ENCODE peak calls at places on chromosomes 5 and 9, in four cellular contexts. V is SK-N-SH, Y is K562, G is H1. M is an unnamed sample.

GRCh38 chr5:59326551-59326950 is 567.0 kb downstream of the PDE4D start:
- DNase-seq in V (no peak), Y (no peak), G (no peak), M (no peak)

GRCh38 chr5:149583394-149583793 is 2.1 kb downstream of the ARHGEF37 start:
- DNase-seq in V (no peak), Y (no peak), G (no peak), M (no peak)

GRCh38 chr5:40033009-40033408 is 608.2 kb upstream of the DAB2 start:
- DNase-seq in V (no peak), Y (no peak), G (no peak), M (no peak)

GRCh38 chr5:82104872-82105271 is 133.0 kb downstream of the ATG10 start:
- DNase-seq in V (no peak), Y (no peak), G (no peak), M (no peak)

GRCh38 chr5:42612997-42613396 is 143.6 kb upstream of the CCDC152 start:
- DNase-seq in V (no peak), Y (no peak), G (no peak), M (no peak)

GRCh38 chr5:135569755-135570452 is 8.9 kb downstream of the CXCL14 start:
- DNase-seq in V (peak), Y (peak), G (no peak), M (peak)

GRCh38 chr9:35940474-35941467 is 17.2 kb downstream of the OR2S2 start:
- DNase-seq in V (no peak), Y (no peak), G (no peak), M (no peak)

GRCh38 chr5:43389679-43390329 is 22.4 kb downstream of the CCL28 start:
- DNase-seq in V (peak), Y (peak), G (peak), M (peak)

GRCh38 chr9:94554439-94555331 is at the start of gene PCAT7:
- DNase-seq in V (peak), Y (peak), G (peak), M (peak)

GRCh38 chr5:173016621-173017046 is 33.1 kb downstream of the ATP6V0E1 start:
- DNase-seq in V (no peak), Y (no peak), G (no peak), M (no peak)

GRCh38 chr5:10885026-10885425 is 124.0 kb upstream of the DAP start:
- DNase-seq in V (no peak), Y (no peak), G (no peak), M (no peak)

GRCh38 chr9:113155911-113156559 is 5.2 kb downstream of the SLC31A2 start:
- DNase-seq in V (no peak), Y (peak), G (no peak), M (no peak)

GRCh38 chr9:118271936-118272335 is 567.7 kb downstream of the TLR4 start:
- DNase-seq in V (no peak), Y (no peak), G (no peak), M (no peak)
- TF ChIP-seq TEAD4 in V (no peak), Y (no peak), G (no peak), M (no peak)

DNA sequence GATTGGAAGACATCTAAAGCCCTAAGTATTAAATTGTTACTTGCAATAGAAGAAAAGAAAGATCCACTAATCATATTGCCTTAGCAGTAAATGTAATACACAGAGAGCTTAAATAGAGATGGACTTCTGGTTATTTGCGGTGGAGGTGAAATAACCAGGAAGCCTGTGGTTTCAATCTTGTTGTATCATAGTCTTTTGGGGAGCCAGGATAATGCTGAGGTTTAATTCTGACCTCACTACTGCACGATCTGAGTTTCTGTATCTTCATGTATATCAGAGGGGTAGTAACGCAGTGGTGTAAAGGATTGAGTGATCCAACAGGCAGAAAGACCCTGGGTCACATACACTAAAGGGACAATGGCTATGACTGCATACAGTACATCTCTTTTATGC is 71.7 kb downstream of the ANKRD55 start:
- DNase-seq in V (no peak), Y (no peak), G (no peak), M (no peak)
- TF ChIP-seq TEAD4 in V (no peak), Y (no peak), G (no peak), M (no peak)

GRCh38 chr9:20408513-20408912 is 213.8 kb downstream of the MLLT3 start:
- DNase-seq in V (no peak), Y (no peak), G (no peak), M (no peak)
- TF ChIP-seq TEAD4 in V (no peak), Y (no peak), G (no peak), M (no peak)

DNA sequence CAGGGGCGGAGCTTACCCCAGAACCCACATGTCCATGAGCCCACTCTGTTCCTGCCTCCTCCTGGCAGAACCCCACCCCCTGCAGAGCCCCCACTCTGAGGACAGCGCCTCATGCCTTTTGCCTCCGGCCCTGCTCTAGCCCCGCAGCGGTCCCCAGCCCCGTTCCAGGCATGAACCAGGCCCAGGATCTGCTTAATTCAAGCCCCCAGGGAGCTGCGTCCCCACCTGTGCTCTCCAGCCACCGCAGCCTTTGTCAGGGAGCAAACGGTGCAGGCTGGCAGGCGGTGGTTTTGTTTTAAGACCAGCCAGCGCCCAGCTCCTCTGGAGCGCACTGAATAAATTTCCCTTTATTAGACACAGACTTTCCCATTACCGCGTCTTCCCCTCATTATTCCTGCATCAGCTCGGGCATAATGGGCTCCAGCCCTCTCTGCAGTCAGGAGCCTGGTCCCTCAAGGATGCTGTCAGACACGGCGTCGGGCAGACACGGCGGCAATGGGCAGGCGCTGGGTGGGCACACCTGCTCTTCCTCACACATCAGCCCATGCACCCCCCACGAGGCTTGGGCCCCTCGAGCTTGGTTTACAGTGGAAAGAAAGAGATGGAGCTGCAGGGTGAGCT is 137.6 kb downstream of the OLFM1 start:
- DNase-seq in V (peak), Y (no peak), G (no peak), M (no peak)
- TF ChIP-seq TEAD4 in V (no peak), Y (no peak), G (no peak), M (no peak)

GRCh38 chr9:124290743-124291554 is 33.2 kb downstream of the NEK6 start:
- DNase-seq in V (no peak), Y (no peak), G (no peak), M (no peak)

GRCh38 chr9:124292696-124293593 is 35.2 kb downstream of the NEK6 start:
- DNase-seq in V (no peak), Y (no peak), G (no peak), M (no peak)

GRCh38 chr9:124290053-124290581 is 32.4 kb downstream of the NEK6 start:
- DNase-seq in V (no peak), Y (no peak), G (no peak), M (no peak)

GRCh38 chr9:124293712-124294504 is 36.2 kb downstream of the NEK6 start:
- DNase-seq in V (no peak), Y (no peak), G (no peak), M (no peak)

DNA sequence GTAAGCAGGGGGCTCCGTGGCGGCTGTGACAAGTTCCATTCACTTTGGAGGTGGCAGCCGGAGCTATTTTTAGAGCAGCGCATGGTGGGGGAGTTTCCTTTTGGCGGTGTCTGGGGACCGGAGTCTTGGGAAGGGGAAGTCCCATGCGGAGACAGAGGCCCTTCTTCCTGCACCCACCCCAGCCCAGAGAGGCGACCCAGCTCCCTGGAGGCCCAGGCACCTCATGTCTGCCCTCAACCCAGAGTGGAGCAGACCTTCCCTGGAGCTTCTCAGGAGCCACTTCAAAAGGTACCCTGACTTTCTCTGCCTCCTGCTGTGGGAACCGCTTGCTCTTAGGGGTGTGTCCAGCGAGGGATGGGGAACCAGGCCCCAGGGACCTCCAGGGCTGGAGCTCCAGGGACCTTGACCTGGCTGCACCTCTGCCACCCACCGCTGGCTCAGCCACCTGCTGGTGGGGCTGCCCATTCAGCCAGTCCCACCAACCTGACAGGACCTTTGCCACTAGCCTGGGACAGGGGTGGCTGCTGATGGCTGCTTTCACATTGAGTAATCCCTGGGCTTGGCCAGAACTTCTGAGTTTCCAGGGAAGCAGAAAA is 34.1 kb downstream of the NEK6 start:
- DNase-seq in V (no peak), Y (no peak), G (no peak), M (no peak)
- TF ChIP-seq TEAD4 in V (no peak), Y (no peak), G (no peak), M (no peak)

DNA sequence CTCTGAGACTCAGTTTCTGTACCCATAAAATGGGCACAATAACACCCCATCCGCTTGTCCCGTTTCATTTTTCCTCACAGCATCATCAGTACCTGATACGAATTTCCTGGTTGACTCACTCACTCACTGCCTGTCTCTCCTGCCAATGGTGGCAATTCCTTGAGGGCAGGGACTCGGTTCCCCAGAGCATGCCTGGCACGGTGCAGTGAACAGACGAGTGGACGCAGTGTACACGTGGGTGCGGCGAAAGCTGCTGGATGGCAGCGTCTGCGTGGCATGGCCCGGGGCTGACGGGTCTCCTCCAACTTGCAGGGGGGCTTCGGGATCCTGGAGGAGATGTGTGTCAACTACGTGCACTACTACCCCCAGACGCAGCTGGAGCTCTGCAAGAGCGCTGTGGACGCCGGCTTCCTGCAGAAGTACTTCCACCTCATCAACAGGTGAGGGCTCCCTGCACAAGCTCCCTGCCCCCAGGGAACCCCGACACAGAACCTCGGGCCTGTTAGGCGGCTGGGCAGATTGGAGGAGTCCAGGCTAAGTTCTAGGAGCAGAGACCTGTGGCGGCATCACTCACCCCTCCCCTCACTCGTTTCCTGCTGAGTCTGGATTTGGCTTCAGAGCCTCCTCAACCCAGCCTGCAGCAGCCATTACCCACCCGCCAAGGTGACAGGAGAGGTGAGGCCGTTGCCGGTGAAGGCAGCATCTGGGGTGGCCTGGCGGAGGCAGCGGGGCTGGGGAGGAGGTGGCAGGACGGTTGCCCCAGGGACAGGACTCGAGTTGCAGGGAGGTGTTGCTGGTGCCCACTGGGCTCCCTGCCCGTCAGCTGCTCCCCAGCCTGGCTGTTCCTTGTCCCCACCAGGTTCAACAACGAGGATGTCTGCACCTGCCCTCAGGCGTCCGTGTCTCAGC is 20.3 kb downstream of the DBH start:
- DNase-seq in V (no peak), Y (no peak), G (no peak), M (no peak)
- TF ChIP-seq TEAD4 in V (no peak), Y (no peak), G (no peak), M (no peak)